ENCODE peak calls at places on chromosome 12, in four cellular contexts. P is NCI-H1092, Y is H4, F is NT2/D1. G is an unnamed sample.
A peak's percentile ranks its signal among the peaks of the same experiment; 100 is the strongest.

GRCh38 chr12:123879691-123880090 is 92.9 kb downstream of the CCDC92 start:
- DNase-seq in P (no peak), Y (no peak), F (no peak), G (no peak)

GRCh38 chr12:94152292-94153083 is 4.1 kb downstream of the PLXNC1 start:
- DNase-seq in P (peak; percentile 7), Y (no peak), F (no peak), G (peak; percentile 52)

GRCh38 chr12:14567311-14568195 is at the start of gene PLBD1:
- DNase-seq in P (no peak), Y (no peak), F (peak; percentile 74), G (peak; percentile 61)

GRCh38 chr12:1842905-1843640 is 22.7 kb downstream of the LRTM2 start:
- DNase-seq in P (no peak), Y (no peak), F (no peak), G (no peak)

GRCh38 chr12:122517877-122518276 is 8.9 kb downstream of the RSRC2 start:
- DNase-seq in P (no peak), Y (peak; percentile 89), F (no peak), G (no peak)

GRCh38 chr12:76303365-76303764 is 44.9 kb downstream of the BBS10 start:
- DNase-seq in P (no peak), Y (no peak), F (no peak), G (no peak)

GRCh38 chr12:105418232-105418631 is 87.7 kb downstream of the C12orf75 start:
- DNase-seq in P (no peak), Y (peak; percentile 69), F (no peak), G (no peak)

GRCh38 chr12:63006536-63006935 is 71.6 kb upstream of the PPM1H start:
- DNase-seq in P (no peak), Y (no peak), F (no peak), G (no peak)

GRCh38 chr12:116360579-116361403 is 83.3 kb upstream of the MED13L start:
- DNase-seq in P (no peak), Y (no peak), F (no peak), G (no peak)

GRCh38 chr12:132170094-132170636 is 25.9 kb downstream of the NOC4L start:
- DNase-seq in P (no peak), Y (peak; percentile 84), F (no peak), G (no peak)

GRCh38 chr12:124411291-124411878 is 116.5 kb downstream of the RFLNA start:
- DNase-seq in P (no peak), Y (peak; percentile 54), F (no peak), G (no peak)

GRCh38 chr12:57069522-57069921 is 9.1 kb downstream of the NEMP1 start:
- DNase-seq in P (no peak), Y (peak; percentile 57), F (no peak), G (no peak)

GRCh38 chr12:111368291-111368683 is 608 bp downstream of the PHETA1 start:
- DNase-seq in P (no peak), Y (no peak), F (no peak), G (no peak)

GRCh38 chr12:53046655-53047220 is 3.1 kb upstream of the TNS2 start:
- DNase-seq in P (no peak), Y (peak; percentile 80), F (no peak), G (peak; percentile 86)

GRCh38 chr12:83802011-83802410 is 1110.6 kb downstream of the SLC6A15 start:
- DNase-seq in P (no peak), Y (no peak), F (no peak), G (no peak)

GRCh38 chr12:77724367-77724957 is 106.2 kb upstream of the NAV3 start:
- DNase-seq in P (peak; percentile 35), Y (peak; percentile 42), F (peak; percentile 11), G (no peak)

GRCh38 chr12:99824900-99825562 is 159.7 kb downstream of the ANKS1B start:
- DNase-seq in P (peak; percentile 78), Y (no peak), F (no peak), G (no peak)

GRCh38 chr12:16421806-16422205 is 74.4 kb downstream of the MGST1 start:
- DNase-seq in P (no peak), Y (no peak), F (no peak), G (no peak)

GRCh38 chr12:66638666-66639065 is 40.2 kb downstream of the GRIP1 start:
- DNase-seq in P (no peak), Y (no peak), F (no peak), G (no peak)

GRCh38 chr12:46209165-46209564 is 59.7 kb downstream of the SLC38A1 start:
- DNase-seq in P (no peak), Y (peak; percentile 16), F (no peak), G (no peak)